ENCODE peak calls at places on chromosome 3, in nine cellular contexts. D, G, P, A, R, L, M, E and Z are unnamed samples.

GRCh38 chr3:141876891-141877561 is 583 bp downstream of the ATP1B3 start:
- DNase-seq in M (peak; percentile 48), P (peak; percentile 22), D (peak; percentile 81), A (peak; percentile 12), G (peak; percentile 65), R (peak; percentile 53), L (peak; percentile 67), E (peak; percentile 72), Z (peak; percentile 58)

GRCh38 chr3:177554900-177555759 is 357.8 kb upstream of the TBL1XR1 start:
- DNase-seq in G (no peak), R (no peak), D (no peak), A (peak; percentile 64), E (peak; percentile 73), L (no peak), M (peak; percentile 78), P (peak; percentile 53), Z (no peak)

GRCh38 chr3:17032407-17033034 is 147.8 kb downstream of the PLCL2 start:
- DNase-seq in E (no peak), R (no peak), M (peak; percentile 70), G (no peak), L (no peak), D (no peak), A (peak; percentile 2), P (peak; percentile 70), Z (no peak)

GRCh38 chr3:197317250-197317963 is 19.0 kb upstream of the DLG1 start:
- DNase-seq in L (no peak), E (no peak), P (peak; percentile 80), R (no peak), D (no peak), A (peak; percentile 62), G (no peak), M (peak; percentile 96), Z (no peak)

GRCh38 chr3:133988631-133989161 is 41.0 kb downstream of the SLCO2A1 start:
- DNase-seq in R (no peak), L (no peak), P (no peak), E (no peak), G (no peak), D (no peak), M (no peak), A (peak; percentile 18), Z (no peak)

GRCh38 chr3:25429960-25430941 is 2.2 kb downstream of the RARB start:
- DNase-seq in R (no peak), D (no peak), P (no peak), A (no peak), L (no peak), G (no peak), E (no peak), M (peak; percentile 60), Z (no peak)

GRCh38 chr3:123623346-123623880 is 38.6 kb upstream of the HACD2 start:
- DNase-seq in G (no peak), M (no peak), D (no peak), E (no peak), A (peak; percentile 74), R (no peak), L (no peak), P (peak; percentile 87), Z (no peak)

GRCh38 chr3:146640955-146641867 is 36.1 kb upstream of the PLSCR5 start:
- DNase-seq in L (peak; percentile 25), A (peak; percentile 46), M (peak; percentile 82), E (no peak), D (no peak), G (no peak), R (no peak), P (peak; percentile 77), Z (peak; percentile 14)

GRCh38 chr3:197428117-197428761 is 127.5 kb downstream of the BDH1 start:
- DNase-seq in G (peak; percentile 15), L (peak; percentile 34), D (no peak), M (peak; percentile 56), P (peak; percentile 57), A (peak; percentile 28), E (peak; percentile 66), R (no peak), Z (no peak)

GRCh38 chr3:88180398-88180999 is 30.7 kb downstream of the C3orf38 start:
- DNase-seq in L (peak; percentile 40), P (peak; percentile 69), E (no peak), M (peak; percentile 83), A (peak; percentile 8), D (no peak), G (peak; percentile 7), R (no peak), Z (peak; percentile 42)

GRCh38 chr3:196604548-196604947 is 34.9 kb upstream of the NRROS start:
- DNase-seq in A (no peak), D (no peak), R (no peak), E (no peak), L (peak; percentile 48), P (no peak), G (no peak), M (no peak), Z (no peak)

GRCh38 chr3:45929042-45929679 is 14.1 kb upstream of the CXCR6 start:
- DNase-seq in D (no peak), A (peak; percentile 60), L (peak; percentile 81), P (peak; percentile 69), E (no peak), G (peak; percentile 51), R (no peak), M (peak; percentile 50), Z (peak; percentile 85)
- TF ChIP-seq CTCF in D (peak; percentile 66), A (peak; percentile 78), L (peak; percentile 83), P (peak; percentile 92), E (peak; percentile 41), G (peak; percentile 96), R (peak; percentile 44), M (peak; percentile 94), Z (peak; percentile 97)

GRCh38 chr3:169604118-169604517 is 59.4 kb downstream of the MECOM start:
- DNase-seq in A (no peak), P (no peak), R (no peak), E (no peak), D (no peak), G (no peak), L (no peak), M (no peak), Z (no peak)

GRCh38 chr3:169607909-169608308 is 55.6 kb downstream of the MECOM start:
- DNase-seq in P (no peak), R (no peak), G (no peak), A (no peak), M (no peak), L (no peak), E (no peak), D (no peak), Z (no peak)

GRCh38 chr3:169603661-169604060 is 59.9 kb downstream of the MECOM start:
- DNase-seq in P (peak; percentile 58), L (no peak), D (no peak), E (no peak), R (no peak), G (no peak), A (no peak), M (no peak), Z (no peak)

GRCh38 chr3:169602482-169602881 is 61.0 kb downstream of the MECOM start:
- DNase-seq in D (no peak), G (no peak), E (no peak), A (no peak), R (no peak), P (no peak), M (no peak), L (no peak), Z (no peak)

DNA sequence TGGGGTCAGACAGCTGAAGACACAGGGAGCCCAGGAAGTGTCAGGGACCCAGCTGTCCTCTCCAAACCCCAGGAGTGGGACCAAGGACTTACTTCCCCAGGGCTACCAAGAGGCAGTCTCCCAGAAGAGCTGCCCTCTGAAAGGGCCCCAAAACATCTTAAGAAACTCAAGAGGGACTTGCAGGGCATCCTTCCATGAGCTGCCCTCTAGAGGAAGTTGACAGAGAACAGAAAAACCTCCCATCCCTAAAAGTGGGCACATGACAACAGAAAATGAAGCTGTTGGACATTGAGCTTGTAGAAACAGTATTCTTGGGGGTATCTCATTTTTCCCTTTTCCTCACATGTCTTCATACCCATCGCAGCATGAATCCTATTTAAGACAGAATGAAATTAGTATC is 58.9 kb downstream of the MECOM start:
- DNase-seq in M (peak; percentile 23), D (no peak), R (no peak), E (no peak), L (no peak), G (no peak), P (peak; percentile 40), A (no peak), Z (no peak)
- TF ChIP-seq CTCF in M (peak; percentile 37), D (no peak), R (no peak), E (no peak), L (no peak), G (peak; percentile 34), P (peak; percentile 60), A (no peak), Z (peak; percentile 14)

GRCh38 chr3:10512687-10513086 is 7.3 kb upstream of the ATP2B2 start:
- DNase-seq in R (no peak), G (no peak), D (no peak), M (no peak), P (no peak), L (no peak), A (no peak), E (no peak), Z (no peak)

GRCh38 chr3:10510086-10510742 is 4.8 kb upstream of the ATP2B2 start:
- DNase-seq in R (no peak), E (no peak), G (no peak), L (no peak), D (no peak), P (no peak), A (no peak), M (no peak), Z (no peak)

GRCh38 chr3:10511809-10512494 is 6.6 kb upstream of the ATP2B2 start:
- DNase-seq in A (no peak), E (no peak), M (peak; percentile 51), P (peak; percentile 41), G (no peak), D (no peak), R (no peak), L (no peak), Z (no peak)

GRCh38 chr3:10509325-10509724 is 3.9 kb upstream of the ATP2B2 start:
- DNase-seq in E (no peak), D (no peak), P (no peak), L (no peak), A (no peak), M (no peak), G (no peak), R (no peak), Z (no peak)

GRCh38 chr3:10510743-10511432 is 5.5 kb upstream of the ATP2B2 start:
- DNase-seq in M (no peak), L (no peak), E (no peak), R (no peak), A (no peak), D (no peak), G (no peak), P (no peak), Z (no peak)
- TF ChIP-seq CTCF in M (no peak), L (no peak), E (no peak), R (no peak), A (no peak), D (no peak), G (no peak), P (no peak), Z (no peak)

DNA sequence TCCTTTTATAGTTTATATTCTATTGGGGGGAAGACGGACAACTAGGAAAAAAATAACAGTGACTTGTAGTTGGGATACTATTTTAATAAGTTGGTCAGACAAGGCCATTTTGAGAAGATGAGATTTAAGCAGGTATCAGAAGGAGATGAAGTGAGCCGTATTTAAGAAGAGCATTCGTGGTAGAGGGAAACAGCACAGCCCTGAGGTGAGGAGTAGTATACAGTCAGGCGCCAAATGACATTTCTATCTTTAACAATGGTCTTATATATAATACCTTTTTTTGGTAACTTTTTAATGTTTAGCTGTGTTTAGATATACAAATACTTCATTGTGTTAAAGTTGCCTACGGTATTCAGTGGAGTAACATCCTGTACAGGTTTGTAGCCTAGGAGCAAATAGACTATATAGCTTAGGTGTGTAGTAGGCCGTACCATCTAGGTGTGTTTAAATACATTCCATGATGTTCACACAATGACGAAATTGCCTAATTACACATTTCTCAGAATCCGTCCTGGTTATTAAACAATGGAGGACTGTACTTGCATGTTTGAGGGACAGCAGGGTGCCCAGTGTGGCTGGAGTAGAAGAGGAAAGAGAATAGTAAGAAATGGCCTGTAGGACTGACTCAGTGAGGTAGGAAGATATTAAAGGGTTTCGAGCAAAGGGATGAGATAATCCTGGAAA is 1.6 kb downstream of the NKTR start:
- DNase-seq in M (peak; percentile 36), A (no peak), G (no peak), P (peak; percentile 35), D (no peak), L (no peak), R (no peak), E (no peak), Z (no peak)
- TF ChIP-seq CTCF in M (peak; percentile 26), A (no peak), G (peak; percentile 40), P (peak; percentile 44), D (no peak), L (peak; percentile 5), R (no peak), E (no peak), Z (peak; percentile 19)